ENCODE peak calls at places on chromosomes 12 and 14, in ten cellular contexts. A is GM12865, M is iPS DF 19.7, I is GM10248, C is amygdala, B is heart left ventricle, H is EL, W is GM18507, T is ELR, U is prostate gland. V is an unnamed sample.

GRCh38 chr14:27845902-27846301 is 920.7 kb upstream of the FOXG1 start:
- DNase-seq in I (no peak), M (no peak), H (no peak), A (no peak), B (no peak), W (no peak), U (no peak), C (no peak), T (no peak), V (no peak)

GRCh38 chr14:104094709-104095425 is 9.4 kb downstream of the ASPG start:
- DNase-seq in B (no peak), M (no peak), H (peak; percentile 24), I (peak; percentile 86), W (peak; percentile 48), A (peak; percentile 54), T (peak; percentile 39), U (peak; percentile 57), C (peak; percentile 21), V (peak; percentile 64)

GRCh38 chr14:47278233-47278842 is 397.1 kb downstream of the MDGA2 start:
- DNase-seq in B (peak; percentile 7), M (peak; percentile 45), I (peak; percentile 25), C (peak; percentile 16), T (no peak), W (no peak), U (no peak), A (peak; percentile 9), H (no peak), V (peak; percentile 62)

GRCh38 chr12:123167329-123167728 is 16.4 kb upstream of the PITPNM2 start:
- DNase-seq in I (no peak), M (no peak), W (no peak), T (no peak), C (no peak), A (no peak), H (no peak), B (no peak), U (no peak), V (no peak)

GRCh38 chr12:95653761-95654546 is 102.7 kb upstream of the USP44 start:
- DNase-seq in I (no peak), T (peak; percentile 89), B (peak; percentile 37), A (peak; percentile 5), C (no peak), H (peak; percentile 94), W (no peak), U (no peak), M (no peak), V (no peak)

GRCh38 chr14:81427348-81428058 is 27.4 kb upstream of the STON2 start:
- DNase-seq in A (no peak), H (no peak), B (no peak), W (no peak), M (no peak), C (no peak), U (no peak), I (no peak), T (no peak), V (no peak)

GRCh38 chr14:33596211-33597080 is 354.4 kb downstream of the EGLN3 start:
- DNase-seq in U (no peak), B (no peak), T (no peak), W (no peak), I (no peak), A (no peak), H (no peak), C (no peak), M (no peak), V (no peak)

GRCh38 chr14:106872619-106873446 is 1346.5 kb downstream of the TMEM121 start:
- DNase-seq in A (peak; percentile 83), H (peak; percentile 1), W (no peak), I (peak; percentile 66), B (peak; percentile 20), M (no peak), U (peak; percentile 67), T (peak; percentile 8), C (no peak), V (no peak)

GRCh38 chr12:102061096-102061555 is 665 bp downstream of the WASHC3 start:
- DNase-seq in C (no peak), A (peak; percentile 81), M (no peak), B (no peak), T (no peak), H (no peak), U (peak; percentile 33), W (no peak), I (peak; percentile 47), V (no peak)

GRCh38 chr12:104498211-104498801 is 41.6 kb downstream of the CHST11 start:
- DNase-seq in M (no peak), W (no peak), I (no peak), B (no peak), T (peak; percentile 87), C (no peak), A (peak; percentile 64), U (no peak), H (peak; percentile 44), V (no peak)

GRCh38 chr14:95835331-95835730 is 41.3 kb upstream of the TUNAR start:
- DNase-seq in M (no peak), W (no peak), A (peak; percentile 24), I (no peak), T (peak; percentile 69), C (no peak), U (no peak), B (no peak), H (peak; percentile 9), V (no peak)

GRCh38 chr12:2593045-2593444 is 201.7 kb upstream of the FKBP4 start:
- DNase-seq in M (no peak), H (no peak), B (no peak), U (no peak), T (no peak), I (no peak), W (no peak), A (no peak), C (no peak), V (no peak)

GRCh38 chr12:110756611-110757010 is 13.9 kb upstream of the PPP1CC start:
- DNase-seq in H (peak; percentile 42), C (no peak), W (no peak), U (no peak), M (no peak), B (no peak), I (no peak), T (peak; percentile 44), A (no peak), V (no peak)

GRCh38 chr12:67426067-67426466 is 156.9 kb downstream of the CAND1 start:
- DNase-seq in W (no peak), B (no peak), U (no peak), I (no peak), H (peak; percentile 42), A (no peak), M (no peak), C (no peak), T (no peak), V (no peak)

GRCh38 chr14:99028041-99028440 is 244.0 kb downstream of the BCL11B start:
- DNase-seq in A (no peak), U (no peak), W (no peak), M (no peak), H (no peak), T (no peak), I (no peak), B (no peak), C (no peak), V (no peak)

GRCh38 chr14:31582286-31582691 is 21.1 kb downstream of the NUBPL start:
- DNase-seq in A (no peak), I (no peak), B (peak; percentile 32), T (no peak), U (no peak), W (no peak), H (no peak), M (no peak), C (no peak), V (no peak)

GRCh38 chr14:89386214-89386886 is 30.7 kb downstream of the FOXN3 start:
- DNase-seq in M (no peak), I (peak; percentile 28), B (no peak), W (no peak), U (no peak), T (no peak), H (no peak), A (peak; percentile 76), C (no peak), V (no peak)

GRCh38 chr12:116368196-116369194 is 91.0 kb upstream of the MED13L start:
- DNase-seq in I (no peak), A (no peak), W (no peak), B (no peak), U (no peak), T (no peak), C (no peak), M (no peak), H (no peak), V (no peak)